ENCODE peak calls at places on chromosome 21, in seven cellular contexts. I, Z, C, F, J, D and L are unnamed samples.

GRCh38 chr21:31644648-31645047 is 14.8 kb upstream of the SOD1 start:
- DNase-seq in I (no peak), Z (no peak), C (no peak), F (no peak), J (no peak), D (no peak), L (no peak)

GRCh38 chr21:33892853-33893252 is 22.8 kb downstream of the ATP5PO start:
- DNase-seq in I (no peak), Z (no peak), C (no peak), F (no peak), J (no peak), D (no peak), L (no peak)

GRCh38 chr21:38126677-38127271 is 130.0 kb upstream of the KCNJ15 start:
- DNase-seq in I (peak), Z (peak), C (peak), F (peak), J (peak), D (no peak), L (peak)

GRCh38 chr21:15363921-15364320 is 299.1 kb upstream of the NRIP1 start:
- DNase-seq in I (no peak), Z (no peak), C (no peak), F (no peak), J (no peak), D (no peak), L (no peak)

GRCh38 chr21:26098758-26099157 is 71.8 kb downstream of the APP start:
- DNase-seq in I (no peak), Z (no peak), C (no peak), F (no peak), J (no peak), D (no peak), L (no peak)

GRCh38 chr21:22352088-22352487 is 1353.9 kb downstream of the NCAM2 start:
- DNase-seq in I (no peak), Z (no peak), C (no peak), F (no peak), J (no peak), D (no peak), L (no peak)

GRCh38 chr21:42443181-42443785 is 39.6 kb downstream of the UBASH3A start:
- DNase-seq in I (no peak), Z (no peak), C (no peak), F (no peak), J (no peak), D (no peak), L (no peak)

GRCh38 chr21:25428537-25428936 is 178.7 kb downstream of the MRPL39 start:
- DNase-seq in I (no peak), Z (peak), C (no peak), F (peak), J (no peak), D (no peak), L (no peak)

GRCh38 chr21:31728191-31728590 is 3.7 kb downstream of the SCAF4 start:
- DNase-seq in I (no peak), Z (no peak), C (no peak), F (no peak), J (no peak), D (no peak), L (no peak)

GRCh38 chr21:38830667-38831525 is 25.2 kb downstream of the ETS2 start:
- DNase-seq in I (no peak), Z (no peak), C (no peak), F (no peak), J (no peak), D (no peak), L (peak)

GRCh38 chr21:37365657-37366487 is 701 bp upstream of the DYRK1A start:
- DNase-seq in I (peak), Z (peak), C (peak), F (no peak), J (peak), D (no peak), L (no peak)

GRCh38 chr21:36773111-36773510 is 74.2 kb downstream of the SIM2 start:
- DNase-seq in I (no peak), Z (no peak), C (peak), F (no peak), J (peak), D (no peak), L (no peak)

GRCh38 chr21:36792505-36792967 is 93.6 kb downstream of the SIM2 start:
- DNase-seq in I (no peak), Z (no peak), C (peak), F (no peak), J (no peak), D (no peak), L (no peak)

GRCh38 chr21:16181024-16181423 is 451.2 kb downstream of the USP25 start:
- DNase-seq in I (no peak), Z (no peak), C (no peak), F (no peak), J (no peak), D (no peak), L (no peak)

GRCh38 chr21:25735221-25735894 is 586 bp downstream of the GABPA start:
- DNase-seq in I (peak), Z (peak), C (peak), F (peak), J (peak), D (peak), L (peak)

GRCh38 chr21:33760641-33761103 is 118.4 kb downstream of the ITSN1 start:
- DNase-seq in I (no peak), Z (no peak), C (peak), F (no peak), J (no peak), D (peak), L (no peak)

GRCh38 chr21:32861871-32862270 is 90.3 kb upstream of the PAXBP1 start:
- DNase-seq in I (no peak), Z (no peak), C (no peak), F (no peak), J (no peak), D (no peak), L (no peak)

GRCh38 chr21:14678987-14679574 is 133.0 kb upstream of the SAMSN1 start:
- DNase-seq in I (no peak), Z (no peak), C (no peak), F (no peak), J (no peak), D (no peak), L (no peak)

GRCh38 chr21:17491716-17492414 is 21.0 kb upstream of the CXADR start:
- DNase-seq in I (no peak), Z (no peak), C (peak), F (peak), J (no peak), D (peak), L (no peak)

GRCh38 chr21:24436236-24436635 is 1171.0 kb downstream of the MRPL39 start:
- DNase-seq in I (no peak), Z (peak), C (no peak), F (no peak), J (no peak), D (no peak), L (no peak)

GRCh38 chr21:33948951-33949444 is 33.4 kb upstream of the ATP5PO start:
- DNase-seq in I (no peak), Z (no peak), C (no peak), F (no peak), J (no peak), D (no peak), L (no peak)

GRCh38 chr21:22351076-22351475 is 1352.9 kb downstream of the NCAM2 start:
- DNase-seq in I (no peak), Z (no peak), C (no peak), F (no peak), J (no peak), D (no peak), L (no peak)

GRCh38 chr21:37915941-37916794 is at the start of gene KCNJ6:
- DNase-seq in I (peak), Z (no peak), C (no peak), F (no peak), J (no peak), D (no peak), L (no peak)

GRCh38 chr21:20811702-20812101 is 186.5 kb upstream of the NCAM2 start:
- DNase-seq in I (no peak), Z (no peak), C (no peak), F (no peak), J (no peak), D (no peak), L (no peak)

GRCh38 chr21:26460621-26461020 is 112.5 kb downstream of the CYYR1 start:
- DNase-seq in I (no peak), Z (no peak), C (no peak), F (no peak), J (no peak), D (no peak), L (no peak)

GRCh38 chr21:17427157-17427556 is 85.7 kb upstream of the CXADR start:
- DNase-seq in I (no peak), Z (no peak), C (no peak), F (no peak), J (no peak), D (no peak), L (no peak)

GRCh38 chr21:17071093-17071492 is 441.8 kb upstream of the CXADR start:
- DNase-seq in I (no peak), Z (no peak), C (no peak), F (no peak), J (no peak), D (no peak), L (no peak)

GRCh38 chr21:37045139-37045538 is 27.7 kb downstream of the PIGP start:
- DNase-seq in I (no peak), Z (peak), C (no peak), F (no peak), J (no peak), D (no peak), L (no peak)

DNA sequence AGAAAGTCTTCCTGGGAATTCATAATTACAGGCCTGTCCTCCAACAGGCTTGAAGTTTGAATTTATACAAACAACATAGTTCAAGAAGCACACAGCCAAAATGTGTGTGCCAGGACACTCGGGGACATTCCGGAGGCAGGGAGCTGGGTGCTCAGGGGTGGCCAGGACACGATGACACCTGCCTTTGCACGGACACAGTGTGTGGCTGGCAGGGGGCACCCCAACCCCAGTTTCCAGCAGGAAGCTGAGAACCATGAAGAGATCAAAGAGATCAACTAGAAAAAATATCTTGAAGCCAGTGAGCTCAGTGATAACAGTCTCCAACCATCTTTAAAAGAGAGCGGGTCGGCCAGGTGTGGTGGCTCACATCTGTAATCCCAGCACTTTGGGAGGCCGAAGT is 32.5 kb upstream of the TRAPPC10 start:
- DNase-seq in I (no peak), Z (no peak), C (no peak), F (no peak), J (no peak), D (no peak), L (no peak)
- TF ChIP-seq CTCF in I (no peak), Z (no peak), C (peak), F (no peak), J (no peak), D (no peak), L (no peak)

GRCh38 chr21:45386336-45386727 is 18.6 kb upstream of the COL18A1 start:
- DNase-seq in I (no peak), Z (no peak), C (no peak), F (no peak), J (peak), D (no peak), L (no peak)

GRCh38 chr21:45385549-45386050 is 19.4 kb upstream of the COL18A1 start:
- DNase-seq in I (no peak), Z (no peak), C (no peak), F (no peak), J (peak), D (no peak), L (no peak)

GRCh38 chr21:45387506-45387905 is 17.5 kb upstream of the COL18A1 start:
- DNase-seq in I (no peak), Z (no peak), C (no peak), F (no peak), J (peak), D (no peak), L (no peak)

GRCh38 chr21:45388011-45388521 is 16.9 kb upstream of the COL18A1 start:
- DNase-seq in I (no peak), Z (no peak), C (no peak), F (no peak), J (peak), D (no peak), L (no peak)

GRCh38 chr21:45386728-45387371 is 18.1 kb upstream of the COL18A1 start:
- DNase-seq in I (no peak), Z (no peak), C (peak), F (no peak), J (peak), D (peak), L (no peak)
- TF ChIP-seq CTCF in I (no peak), Z (no peak), C (peak), F (peak), J (peak), D (peak), L (no peak)

DNA sequence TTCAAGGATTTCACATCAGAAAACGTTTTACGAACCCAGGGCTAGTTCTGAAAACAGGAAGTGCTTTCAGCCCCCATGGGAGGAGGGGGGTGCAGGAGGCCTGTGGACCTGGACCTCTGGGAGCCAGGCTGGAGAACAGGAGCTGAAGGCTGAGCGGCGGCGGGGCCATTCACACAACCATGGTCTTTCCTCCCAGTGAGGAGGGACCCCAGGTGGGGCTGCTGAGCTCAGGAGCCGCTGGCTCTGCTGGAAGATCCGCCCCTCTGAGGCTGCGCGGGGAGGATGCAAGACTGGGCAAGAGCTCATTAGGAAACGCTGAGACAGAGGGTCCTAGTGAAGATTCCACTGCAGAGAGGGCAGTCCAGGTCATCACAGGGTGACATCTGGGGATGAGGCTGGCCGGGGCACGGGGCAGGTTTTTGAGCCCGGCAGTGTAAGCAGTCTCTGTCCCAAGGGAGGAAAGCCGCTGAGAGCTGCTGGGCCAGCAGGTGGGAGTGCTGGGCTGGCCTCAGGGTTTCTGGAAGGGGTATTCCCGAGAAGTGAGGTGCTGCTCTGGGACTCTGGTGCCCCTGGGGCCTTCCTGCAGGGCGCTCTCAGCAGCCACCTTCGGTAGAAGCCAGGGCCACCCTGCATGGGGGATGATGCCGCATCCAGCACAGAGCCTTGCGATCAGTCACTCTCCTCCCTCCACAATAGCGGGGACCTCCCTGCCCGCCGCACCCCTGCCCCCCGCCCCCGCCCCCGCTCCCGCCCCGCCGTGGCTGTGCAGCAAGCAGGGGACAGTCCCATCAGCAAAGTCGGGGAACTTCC is 7.5 kb downstream of the MX2 start:
- DNase-seq in I (peak), Z (no peak), C (no peak), F (no peak), J (peak), D (no peak), L (peak)
- TF ChIP-seq CTCF in I (no peak), Z (no peak), C (no peak), F (peak), J (no peak), D (no peak), L (peak)

GRCh38 chr21:35614412-35614901 is 445.9 kb downstream of the SETD4 start:
- DNase-seq in I (no peak), Z (no peak), C (peak), F (peak), J (no peak), D (no peak), L (no peak)

GRCh38 chr21:35619184-35619583 is 441.1 kb downstream of the SETD4 start:
- DNase-seq in I (no peak), Z (no peak), C (peak), F (peak), J (no peak), D (no peak), L (no peak)

GRCh38 chr21:35617491-35617890 is 442.8 kb downstream of the SETD4 start:
- DNase-seq in I (no peak), Z (no peak), C (peak), F (no peak), J (no peak), D (no peak), L (no peak)

GRCh38 chr21:35615325-35615724 is 445.0 kb downstream of the SETD4 start:
- DNase-seq in I (no peak), Z (no peak), C (no peak), F (no peak), J (no peak), D (no peak), L (no peak)

DNA sequence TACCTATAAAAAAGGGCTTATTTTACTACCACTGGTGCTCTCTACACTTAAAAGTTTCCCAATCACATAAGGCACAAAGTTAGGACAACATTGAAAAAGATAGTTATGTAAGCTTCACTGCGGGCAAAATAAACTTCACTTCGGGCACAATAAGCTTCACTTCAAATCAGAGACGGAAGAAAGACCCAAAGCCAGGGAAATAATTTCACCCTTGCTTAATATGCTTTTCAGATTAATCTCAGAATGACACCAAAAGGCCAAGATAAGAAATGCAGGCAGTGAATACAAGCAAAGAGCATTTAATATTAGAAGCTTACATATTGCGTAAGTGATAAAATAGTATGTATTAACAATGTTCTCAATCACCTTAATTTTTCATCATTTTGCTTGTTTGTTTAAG is 444.2 kb downstream of the SETD4 start:
- DNase-seq in I (no peak), Z (no peak), C (peak), F (no peak), J (no peak), D (no peak), L (no peak)
- TF ChIP-seq CTCF in I (no peak), Z (peak), C (peak), F (no peak), J (peak), D (peak), L (peak)

GRCh38 chr21:46328151-46328550 is 4.2 kb downstream of the PCNT start:
- DNase-seq in I (no peak), Z (no peak), C (no peak), F (no peak), J (no peak), D (no peak), L (no peak)

GRCh38 chr21:46327711-46328110 is 3.8 kb downstream of the PCNT start:
- DNase-seq in I (no peak), Z (no peak), C (no peak), F (no peak), J (no peak), D (no peak), L (no peak)

GRCh38 chr21:46324390-46325072 is 575 bp downstream of the PCNT start:
- DNase-seq in I (peak), Z (peak), C (peak), F (no peak), J (peak), D (no peak), L (peak)

GRCh38 chr21:46325073-46325912 is 1.3 kb downstream of the PCNT start:
- DNase-seq in I (peak), Z (peak), C (peak), F (no peak), J (peak), D (no peak), L (peak)

GRCh38 chr21:46326110-46326703 is 2.3 kb downstream of the PCNT start:
- DNase-seq in I (no peak), Z (no peak), C (no peak), F (no peak), J (no peak), D (no peak), L (peak)
- TF ChIP-seq CTCF in I (no peak), Z (peak), C (no peak), F (no peak), J (no peak), D (no peak), L (no peak)

GRCh38 chr21:28568692-28569091 is 424.0 kb downstream of the LTN1 start:
- DNase-seq in I (no peak), Z (no peak), C (no peak), F (no peak), J (no peak), D (no peak), L (no peak)
- TF ChIP-seq CTCF in I (no peak), Z (no peak), C (no peak), F (no peak), J (no peak), D (no peak), L (no peak)